ENCODE peak calls at places on chromosome 12, in four cellular contexts. A is activated CD8-positive, alpha-beta memory T cell treated with anti-CD3 and anti-CD28 coated beads for 24 hours; X is AG04450; G is astrocyte of the spinal cord. Z is an unnamed sample.

GRCh38 chr12:293199-293598 is 30.6 kb upstream of the SLC6A13 start:
- DNase-seq in X (no peak), A (no peak), G (no peak), Z (no peak)

GRCh38 chr12:106345739-106346138 is 11.8 kb upstream of the POLR3B start:
- DNase-seq in G (peak), X (no peak), A (no peak), Z (no peak)

GRCh38 chr12:103827800-103828440 is 13.1 kb downstream of the NT5DC3 start:
- DNase-seq in A (no peak), G (no peak), X (no peak), Z (peak)

GRCh38 chr12:14275111-14275510 is 90.4 kb upstream of the ATF7IP start:
- DNase-seq in X (no peak), A (no peak), G (no peak), Z (no peak)

GRCh38 chr12:57381693-57382220 is 49.1 kb downstream of the R3HDM2 start:
- DNase-seq in X (no peak), A (no peak), G (no peak), Z (no peak)

GRCh38 chr12:90546511-90546910 is 408.5 kb downstream of the CCER1 start:
- DNase-seq in G (no peak), A (no peak), X (no peak), Z (no peak)

GRCh38 chr12:20272171-20272570 is 96.2 kb upstream of the PDE3A start:
- DNase-seq in G (no peak), A (no peak), X (no peak), Z (no peak)

GRCh38 chr12:97650242-97650641 is 187.6 kb downstream of the RMST start:
- DNase-seq in A (no peak), X (no peak), G (peak), Z (no peak)

GRCh38 chr12:124655317-124656213 is 88.2 kb upstream of the NCOR2 start:
- DNase-seq in X (peak), A (no peak), G (peak), Z (no peak)

GRCh38 chr12:94098466-94098865 is 49.9 kb upstream of the PLXNC1 start:
- DNase-seq in A (no peak), G (peak), X (peak), Z (no peak)